ENCODE peak calls at places on chromosomes 12 and 14, in seven cellular contexts. One of them, this sample, is unnamed.

GRCh38 chr12:48932878-48933277 is 7.6 kb upstream of the FKBP11 start:
- DNase-seq in neural progenitor cell: no peak
- DNase-seq in pancreas: no peak
- DNase-seq in body of pancreas: no peak
- DNase-seq in ovary: no peak
- DNase-seq in NCI-H2029: no peak
- DNase-seq in SW480: no peak
- DNase-seq in this sample: no peak

GRCh38 chr12:131757111-131757510 is 46.2 kb downstream of the SFSWAP start:
- DNase-seq in neural progenitor cell: no peak
- DNase-seq in pancreas: no peak
- DNase-seq in body of pancreas: no peak
- DNase-seq in ovary: no peak
- DNase-seq in NCI-H2029: no peak
- DNase-seq in SW480: no peak
- DNase-seq in this sample: no peak

GRCh38 chr12:26736563-26737486 is 96.2 kb downstream of the ITPR2 start:
- DNase-seq in neural progenitor cell: no peak
- DNase-seq in pancreas: no peak
- DNase-seq in body of pancreas: no peak
- DNase-seq in ovary: no peak
- DNase-seq in NCI-H2029: no peak
- DNase-seq in SW480: no peak
- DNase-seq in this sample: no peak

GRCh38 chr12:68623984-68624383 is 13.3 kb downstream of the RAP1B start:
- DNase-seq in neural progenitor cell: no peak
- DNase-seq in pancreas: no peak
- DNase-seq in body of pancreas: no peak
- DNase-seq in ovary: no peak
- DNase-seq in NCI-H2029: no peak
- DNase-seq in SW480: no peak
- DNase-seq in this sample: no peak

GRCh38 chr12:115312901-115313300 is 628.9 kb upstream of the TBX3 start:
- DNase-seq in neural progenitor cell: no peak
- DNase-seq in pancreas: no peak
- DNase-seq in body of pancreas: no peak
- DNase-seq in ovary: no peak
- DNase-seq in NCI-H2029: peak
- DNase-seq in SW480: no peak
- DNase-seq in this sample: no peak

GRCh38 chr12:56601503-56601902 is 28.6 kb downstream of the BAZ2A start:
- DNase-seq in neural progenitor cell: no peak
- DNase-seq in pancreas: no peak
- DNase-seq in body of pancreas: no peak
- DNase-seq in ovary: no peak
- DNase-seq in NCI-H2029: no peak
- DNase-seq in SW480: no peak
- DNase-seq in this sample: no peak

GRCh38 chr12:10363922-10364838 is 25.7 kb downstream of the KLRK1 start:
- DNase-seq in neural progenitor cell: peak
- DNase-seq in pancreas: peak
- DNase-seq in body of pancreas: peak
- DNase-seq in ovary: peak
- DNase-seq in NCI-H2029: peak
- DNase-seq in SW480: peak
- DNase-seq in this sample: peak

GRCh38 chr14:51651388-51652167 is at the start of gene FRMD6:
- DNase-seq in neural progenitor cell: peak
- DNase-seq in pancreas: peak
- DNase-seq in body of pancreas: peak
- DNase-seq in ovary: peak
- DNase-seq in NCI-H2029: peak
- DNase-seq in SW480: peak
- DNase-seq in this sample: peak

GRCh38 chr12:28711411-28711810 is 437.7 kb upstream of the FAR2 start:
- DNase-seq in neural progenitor cell: no peak
- DNase-seq in pancreas: no peak
- DNase-seq in body of pancreas: no peak
- DNase-seq in ovary: no peak
- DNase-seq in NCI-H2029: no peak
- DNase-seq in SW480: no peak
- DNase-seq in this sample: no peak

GRCh38 chr12:54153586-54153985 is 35.2 kb downstream of the SMUG1 start:
- DNase-seq in neural progenitor cell: no peak
- DNase-seq in pancreas: no peak
- DNase-seq in body of pancreas: no peak
- DNase-seq in ovary: no peak
- DNase-seq in NCI-H2029: no peak
- DNase-seq in SW480: no peak
- DNase-seq in this sample: no peak

GRCh38 chr12:26651566-26652188 is 181.3 kb downstream of the ITPR2 start:
- DNase-seq in neural progenitor cell: peak
- DNase-seq in pancreas: no peak
- DNase-seq in body of pancreas: peak
- DNase-seq in ovary: peak
- DNase-seq in NCI-H2029: peak
- DNase-seq in SW480: peak
- DNase-seq in this sample: no peak

GRCh38 chr14:92461891-92462290 is 51.7 kb upstream of the RIN3 start:
- DNase-seq in neural progenitor cell: no peak
- DNase-seq in pancreas: no peak
- DNase-seq in body of pancreas: no peak
- DNase-seq in ovary: no peak
- DNase-seq in NCI-H2029: no peak
- DNase-seq in SW480: no peak
- DNase-seq in this sample: no peak

GRCh38 chr12:120041386-120042231 is 52.6 kb downstream of the BICDL1 start:
- DNase-seq in neural progenitor cell: no peak
- DNase-seq in pancreas: no peak
- DNase-seq in body of pancreas: peak
- DNase-seq in ovary: no peak
- DNase-seq in NCI-H2029: no peak
- DNase-seq in SW480: peak
- DNase-seq in this sample: no peak

GRCh38 chr12:104407922-104408321 is 48.8 kb upstream of the CHST11 start:
- DNase-seq in neural progenitor cell: no peak
- DNase-seq in pancreas: no peak
- DNase-seq in body of pancreas: no peak
- DNase-seq in ovary: no peak
- DNase-seq in NCI-H2029: no peak
- DNase-seq in SW480: no peak
- DNase-seq in this sample: no peak

GRCh38 chr14:81296263-81296923 is 75.6 kb upstream of the GTF2A1 start:
- DNase-seq in neural progenitor cell: no peak
- DNase-seq in pancreas: no peak
- DNase-seq in body of pancreas: no peak
- DNase-seq in ovary: no peak
- DNase-seq in NCI-H2029: no peak
- DNase-seq in SW480: no peak
- DNase-seq in this sample: no peak

GRCh38 chr14:47675489-47676300 is at the start of gene MDGA2:
- DNase-seq in neural progenitor cell: peak
- DNase-seq in pancreas: peak
- DNase-seq in body of pancreas: no peak
- DNase-seq in ovary: no peak
- DNase-seq in NCI-H2029: no peak
- DNase-seq in SW480: no peak
- DNase-seq in this sample: peak

GRCh38 chr14:73850940-73851339 is 691 bp upstream of the PTGR2 start:
- DNase-seq in neural progenitor cell: peak
- DNase-seq in pancreas: no peak
- DNase-seq in body of pancreas: no peak
- DNase-seq in ovary: no peak
- DNase-seq in NCI-H2029: no peak
- DNase-seq in SW480: peak
- DNase-seq in this sample: no peak

This sample was measured in amygdala.